ENCODE peak calls at places on chromosomes 13 and 19, in four cellular contexts. X, G, Q and K are unnamed samples.

GRCh38 chr13:70080030-70080429 is 27.6 kb upstream of the ATXN8OS start:
- DNase-seq in Q (no peak), X (no peak), G (no peak), K (no peak)

GRCh38 chr13:74305876-74306275 is 171.7 kb upstream of the KLF12 start:
- DNase-seq in G (no peak), Q (no peak), X (no peak), K (no peak)

GRCh38 chr13:97223711-97224461 is 1.8 kb downstream of the MBNL2 start:
- DNase-seq in G (peak; percentile 64), Q (peak; percentile 28), X (peak; percentile 43), K (no peak)

GRCh38 chr13:28533049-28533436 is 38.1 kb upstream of the FLT1 start:
- DNase-seq in X (no peak), Q (no peak), G (no peak), K (no peak)

GRCh38 chr13:49641810-49642291 is 13.5 kb downstream of the ARL11 start:
- DNase-seq in X (no peak), Q (peak; percentile 48), G (no peak), K (no peak)

GRCh38 chr13:20461860-20462532 is 63.7 kb downstream of the CRYL1 start:
- DNase-seq in X (no peak), G (no peak), Q (no peak), K (no peak)

GRCh38 chr13:20182231-20182846 is 10.4 kb downstream of the GJB2 start:
- DNase-seq in X (peak; percentile 57), Q (peak; percentile 64), G (peak; percentile 63), K (peak; percentile 50)

GRCh38 chr13:67353891-67354459 is 123.8 kb upstream of the PCDH9 start:
- DNase-seq in G (no peak), Q (no peak), X (no peak), K (no peak)

GRCh38 chr13:82878536-82878935 is 1003.7 kb downstream of the SLITRK1 start:
- DNase-seq in X (no peak), G (no peak), Q (no peak), K (no peak)

GRCh38 chr19:13644648-13645047 is 119.7 kb upstream of the MRI1 start:
- DNase-seq in G (no peak), Q (peak; percentile 72), X (no peak), K (no peak)

GRCh38 chr13:75800545-75800944 is 164.4 kb downstream of the LMO7 start:
- DNase-seq in G (no peak), X (peak; percentile 19), Q (no peak), K (no peak)

GRCh38 chr13:102700088-102701031 is 5.5 kb upstream of the METTL21C start:
- DNase-seq in G (no peak), X (no peak), Q (no peak), K (no peak)

GRCh38 chr13:87087741-87088140 is 583.4 kb upstream of the SLITRK5 start:
- DNase-seq in Q (no peak), X (no peak), G (no peak), K (no peak)

GRCh38 chr13:77985866-77986636 is 67.4 kb upstream of the EDNRB start:
- DNase-seq in X (no peak), G (no peak), Q (no peak), K (no peak)

GRCh38 chr13:23867027-23867491 is 22.1 kb downstream of the MIPEP start:
- DNase-seq in X (no peak), G (no peak), Q (peak; percentile 24), K (no peak)

GRCh38 chr13:73056054-73056962 is 2.5 kb upstream of the KLF5 start:
- DNase-seq in G (peak; percentile 70), X (peak; percentile 79), Q (no peak), K (no peak)

GRCh38 chr13:101706651-101707050 is 254.2 kb downstream of the ITGBL1 start:
- DNase-seq in X (no peak), Q (no peak), G (peak; percentile 4), K (no peak)

GRCh38 chr19:8519388-8519787 is 5.4 kb upstream of the ZNF414 start:
- DNase-seq in Q (no peak), X (no peak), G (no peak), K (no peak)

GRCh38 chr19:39032164-39032918 is at the start of gene FBXO27:
- DNase-seq in G (no peak), Q (peak; percentile 52), X (peak; percentile 16), K (peak; percentile 89)

GRCh38 chr19:16461630-16462051 is 10.1 kb downstream of the EPS15L1 start:
- DNase-seq in G (no peak), X (no peak), Q (no peak), K (no peak)

GRCh38 chr13:20902438-20903163 is at the start of gene XPO4:
- DNase-seq in X (peak; percentile 36), Q (peak; percentile 84), G (peak; percentile 59), K (no peak)

GRCh38 chr19:36547001-36547732 is 19.1 kb upstream of the ZNF260 start:
- DNase-seq in G (no peak), X (no peak), Q (no peak), K (no peak)

GRCh38 chr13:66365101-66365500 is 865.0 kb downstream of the PCDH9 start:
- DNase-seq in G (no peak), Q (no peak), X (no peak), K (no peak)

GRCh38 chr19:54489341-54489740 is 13.3 kb upstream of the LAIR2 start:
- DNase-seq in G (no peak), X (no peak), Q (no peak), K (no peak)

GRCh38 chr13:36062249-36062648 is 68.9 kb downstream of the DCLK1 start:
- DNase-seq in X (no peak), Q (no peak), G (no peak), K (no peak)

GRCh38 chr19:2361259-2362038 is 1.4 kb downstream of the TMPRSS9 start:
- DNase-seq in G (no peak), Q (no peak), X (no peak), K (no peak)

GRCh38 chr19:3550947-3551807 is 6.2 kb downstream of the MFSD12 start:
- DNase-seq in Q (no peak), G (no peak), X (no peak), K (no peak)
- TF ChIP-seq SIN3A in Q (no peak), G (no peak), X (no peak), K (no peak)

DNA sequence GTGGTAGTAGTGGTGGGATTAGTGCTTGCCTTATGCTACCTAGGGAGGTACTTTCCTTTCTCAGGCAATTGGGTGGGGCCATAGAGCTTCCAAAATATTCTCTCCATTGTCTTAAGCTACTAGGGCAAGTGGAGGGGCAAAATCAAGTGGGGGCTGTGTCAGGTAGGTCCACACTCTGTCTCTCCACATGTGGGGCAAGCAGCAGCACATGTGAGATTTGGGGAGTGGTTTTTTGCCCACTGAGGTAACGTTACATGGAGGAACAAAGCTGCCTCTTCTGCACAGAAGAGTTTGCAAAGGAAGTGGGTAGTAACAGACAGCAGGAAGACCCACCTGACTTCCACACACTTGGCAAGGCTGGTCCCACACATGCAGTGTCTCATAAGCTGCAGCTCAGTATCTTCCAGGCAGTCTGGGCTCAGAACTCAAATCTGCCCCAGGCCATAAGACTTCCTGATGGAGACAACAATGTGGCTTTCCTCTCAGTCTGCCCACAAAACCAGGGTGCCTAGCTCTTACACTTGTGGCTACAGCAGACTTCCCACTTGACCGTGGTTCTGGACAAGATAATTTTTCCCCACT is 1581.5 kb upstream of the PCDH20 start:
- DNase-seq in G (no peak), Q (no peak), X (no peak), K (no peak)
- TF ChIP-seq TCF7L2 in G (no peak), Q (no peak), X (no peak), K (no peak)

GRCh38 chr13:37481858-37482227 is 116.7 kb downstream of the POSTN start:
- DNase-seq in X (no peak), Q (no peak), G (no peak), K (no peak)

GRCh38 chr13:37475966-37476365 is 122.6 kb downstream of the POSTN start:
- DNase-seq in G (no peak), X (no peak), Q (no peak), K (no peak)

GRCh38 chr13:37481005-37481857 is 117.3 kb downstream of the POSTN start:
- DNase-seq in Q (no peak), X (no peak), G (no peak), K (no peak)

GRCh38 chr13:37476874-37477273 is 121.7 kb downstream of the POSTN start:
- DNase-seq in G (no peak), X (no peak), Q (no peak), K (no peak)

GRCh38 chr13:37479901-37480300 is 118.7 kb downstream of the POSTN start:
- DNase-seq in Q (no peak), X (no peak), G (no peak), K (no peak)
- TF ChIP-seq SIN3A in Q (no peak), X (no peak), G (no peak), K (no peak)

DNA sequence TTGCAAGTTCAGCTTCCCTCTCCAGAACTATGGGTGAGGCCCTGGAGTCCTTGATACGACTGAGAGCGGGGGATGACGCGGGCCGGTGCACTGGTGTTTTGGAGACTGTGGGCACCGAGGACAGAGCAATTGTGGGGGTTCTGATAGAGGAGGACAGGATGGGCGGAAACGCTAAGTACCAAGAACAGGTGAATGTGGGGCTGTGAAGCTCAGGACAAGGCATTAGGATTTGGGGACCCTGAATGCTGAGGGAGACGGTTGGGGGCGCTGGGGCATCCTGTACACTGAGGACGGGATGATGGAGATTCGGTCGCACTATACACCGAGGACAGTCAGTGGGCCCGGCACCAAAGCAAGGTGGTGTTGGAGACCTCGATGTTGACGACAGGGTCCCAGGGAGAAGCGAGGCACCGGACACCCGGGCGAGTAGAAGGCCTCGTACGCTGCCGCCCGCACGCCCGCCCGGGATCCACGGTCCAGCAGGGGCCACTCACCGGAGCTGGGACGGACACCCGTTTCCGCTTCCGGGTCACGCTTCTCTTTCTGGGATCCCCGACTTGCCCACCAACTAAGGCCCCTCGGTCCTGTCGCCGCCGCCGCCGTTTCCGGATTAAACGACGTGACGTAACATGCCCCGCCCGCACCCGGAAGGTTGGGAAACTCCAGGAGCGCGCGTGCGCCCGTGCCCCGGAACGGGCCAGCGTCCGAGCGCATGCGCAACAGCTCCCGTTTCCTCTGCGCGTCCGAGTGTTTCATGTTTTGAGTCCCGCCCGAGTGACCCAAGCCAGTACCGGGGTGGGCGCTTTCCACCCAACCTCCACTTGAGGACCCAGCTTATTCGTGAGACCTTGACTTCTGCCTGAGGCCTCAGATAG is at the start of gene CHMP2A:
- DNase-seq in G (peak; percentile 84), Q (peak; percentile 96), X (peak; percentile 93), K (peak; percentile 81)
- TF ChIP-seq TCF7L2 in G (no peak), Q (no peak), X (peak; percentile 63), K (peak; percentile 43)

DNA sequence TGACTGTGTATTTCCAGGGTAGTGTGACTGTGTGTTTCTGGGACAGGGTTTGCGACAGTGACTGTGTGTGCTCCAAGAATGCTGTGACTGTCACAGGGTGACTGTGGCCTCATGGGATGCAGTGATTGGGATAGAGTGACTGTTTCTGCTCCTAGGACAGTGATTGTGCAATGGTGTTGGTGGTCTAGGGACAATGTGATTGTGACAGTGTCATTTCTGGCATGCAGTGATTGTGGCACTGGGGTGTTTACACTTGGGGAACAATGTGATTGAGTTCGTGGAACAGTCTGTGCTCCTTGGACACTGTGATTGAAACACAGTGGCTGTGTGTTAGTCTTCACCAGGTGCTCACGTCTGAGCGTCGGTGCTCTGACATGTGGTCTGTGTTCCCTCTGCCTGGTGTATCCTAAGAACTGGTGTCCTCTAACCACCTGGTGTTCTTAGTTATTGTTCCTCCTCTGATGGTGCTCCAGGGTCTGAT is 1.7 kb downstream of the PDE4A start:
- DNase-seq in X (no peak), G (no peak), Q (peak; percentile 27), K (no peak)
- TF ChIP-seq SIN3A in X (no peak), G (no peak), Q (no peak), K (no peak)